ENCODE peak calls at places on chromosome X, in eight cellular contexts. One of them, this sample, is unnamed.

GRCh38 chrX:29724316-29724715 is 491.0 kb upstream of the MAGEB2 start:
- DNase-seq in AG09309: no peak
- DNase-seq in lower lobe of right lung: no peak
- DNase-seq in psoas muscle: no peak
- DNase-seq in astrocyte of the spinal cord: no peak
- DNase-seq in breast epithelium: no peak
- DNase-seq in CD4-positive, alpha-beta T cell: no peak
- DNase-seq in HL-60: no peak
- DNase-seq in this sample: no peak

GRCh38 chrX:26442340-26442739 is 226.4 kb downstream of the MAGEB5 start:
- DNase-seq in lower lobe of right lung: no peak
- DNase-seq in HL-60: no peak
- DNase-seq in breast epithelium: no peak
- DNase-seq in CD4-positive, alpha-beta T cell: no peak
- DNase-seq in psoas muscle: no peak
- DNase-seq in AG09309: no peak
- DNase-seq in astrocyte of the spinal cord: peak
- DNase-seq in this sample: no peak

GRCh38 chrX:136754641-136755040 is 26.1 kb downstream of the ARHGEF6 start:
- DNase-seq in astrocyte of the spinal cord: peak
- DNase-seq in HL-60: no peak
- DNase-seq in breast epithelium: no peak
- DNase-seq in psoas muscle: peak
- DNase-seq in CD4-positive, alpha-beta T cell: peak
- DNase-seq in lower lobe of right lung: no peak
- DNase-seq in AG09309: no peak
- DNase-seq in this sample: no peak

GRCh38 chrX:46308106-46308505 is 237.1 kb downstream of the ZNF674 start:
- DNase-seq in lower lobe of right lung: no peak
- DNase-seq in psoas muscle: no peak
- DNase-seq in CD4-positive, alpha-beta T cell: no peak
- DNase-seq in breast epithelium: no peak
- DNase-seq in HL-60: no peak
- DNase-seq in astrocyte of the spinal cord: no peak
- DNase-seq in AG09309: no peak
- DNase-seq in this sample: no peak

GRCh38 chrX:54641530-54641929 is 111.5 kb downstream of the GNL3L start:
- DNase-seq in AG09309: no peak
- DNase-seq in lower lobe of right lung: no peak
- DNase-seq in HL-60: no peak
- DNase-seq in CD4-positive, alpha-beta T cell: no peak
- DNase-seq in astrocyte of the spinal cord: no peak
- DNase-seq in breast epithelium: no peak
- DNase-seq in psoas muscle: no peak
- DNase-seq in this sample: no peak

GRCh38 chrX:77422886-77423648 is 24.1 kb upstream of the FGF16 start:
- DNase-seq in psoas muscle: no peak
- DNase-seq in HL-60: no peak
- DNase-seq in AG09309: no peak
- DNase-seq in CD4-positive, alpha-beta T cell: no peak
- DNase-seq in lower lobe of right lung: no peak
- DNase-seq in astrocyte of the spinal cord: no peak
- DNase-seq in breast epithelium: no peak
- DNase-seq in this sample: no peak

GRCh38 chrX:111041018-111041462 is 55.0 kb upstream of the PAK3 start:
- DNase-seq in astrocyte of the spinal cord: peak
- DNase-seq in lower lobe of right lung: no peak
- DNase-seq in AG09309: peak
- DNase-seq in HL-60: peak
- DNase-seq in CD4-positive, alpha-beta T cell: no peak
- DNase-seq in psoas muscle: no peak
- DNase-seq in breast epithelium: no peak
- DNase-seq in this sample: no peak

GRCh38 chrX:13101439-13102139 is 57.2 kb upstream of the FAM9C start:
- DNase-seq in lower lobe of right lung: peak
- DNase-seq in psoas muscle: peak
- DNase-seq in CD4-positive, alpha-beta T cell: no peak
- DNase-seq in breast epithelium: peak
- DNase-seq in HL-60: peak
- DNase-seq in astrocyte of the spinal cord: peak
- DNase-seq in AG09309: no peak
- DNase-seq in this sample: no peak

GRCh38 chrX:24148535-24149345 is 789 bp upstream of the ZFX start:
- DNase-seq in CD4-positive, alpha-beta T cell: no peak
- DNase-seq in AG09309: peak
- DNase-seq in psoas muscle: no peak
- DNase-seq in HL-60: no peak
- DNase-seq in breast epithelium: no peak
- DNase-seq in astrocyte of the spinal cord: peak
- DNase-seq in lower lobe of right lung: peak
- DNase-seq in this sample: peak

GRCh38 chrX:2967998-2968909 is 38.1 kb upstream of the ARSH start:
- DNase-seq in CD4-positive, alpha-beta T cell: no peak
- DNase-seq in psoas muscle: no peak
- DNase-seq in lower lobe of right lung: no peak
- DNase-seq in breast epithelium: peak
- DNase-seq in AG09309: no peak
- DNase-seq in astrocyte of the spinal cord: peak
- DNase-seq in HL-60: no peak
- DNase-seq in this sample: no peak

GRCh38 chrX:43822015-43822414 is 60.2 kb downstream of the MAOB start:
- DNase-seq in HL-60: no peak
- DNase-seq in astrocyte of the spinal cord: peak
- DNase-seq in breast epithelium: no peak
- DNase-seq in lower lobe of right lung: no peak
- DNase-seq in AG09309: no peak
- DNase-seq in psoas muscle: no peak
- DNase-seq in CD4-positive, alpha-beta T cell: no peak
- DNase-seq in this sample: no peak

GRCh38 chrX:139290310-139290709 is 240.2 kb upstream of the F9 start:
- DNase-seq in astrocyte of the spinal cord: peak
- DNase-seq in breast epithelium: no peak
- DNase-seq in psoas muscle: no peak
- DNase-seq in CD4-positive, alpha-beta T cell: no peak
- DNase-seq in AG09309: no peak
- DNase-seq in lower lobe of right lung: no peak
- DNase-seq in HL-60: no peak
- DNase-seq in this sample: no peak

GRCh38 chrX:23003121-23003520 is 3.4 kb downstream of the DDX53 start:
- DNase-seq in lower lobe of right lung: no peak
- DNase-seq in breast epithelium: no peak
- DNase-seq in CD4-positive, alpha-beta T cell: no peak
- DNase-seq in HL-60: no peak
- DNase-seq in AG09309: no peak
- DNase-seq in astrocyte of the spinal cord: peak
- DNase-seq in psoas muscle: no peak
- DNase-seq in this sample: no peak

GRCh38 chrX:131316260-131316659 is 27.2 kb upstream of the IGSF1 start:
- DNase-seq in AG09309: no peak
- DNase-seq in HL-60: no peak
- DNase-seq in lower lobe of right lung: no peak
- DNase-seq in psoas muscle: no peak
- DNase-seq in CD4-positive, alpha-beta T cell: no peak
- DNase-seq in breast epithelium: no peak
- DNase-seq in astrocyte of the spinal cord: no peak
- DNase-seq in this sample: no peak

GRCh38 chrX:5117816-5118215 is 1110.9 kb downstream of the NLGN4X start:
- DNase-seq in HL-60: no peak
- DNase-seq in psoas muscle: no peak
- DNase-seq in CD4-positive, alpha-beta T cell: no peak
- DNase-seq in breast epithelium: no peak
- DNase-seq in astrocyte of the spinal cord: no peak
- DNase-seq in AG09309: no peak
- DNase-seq in lower lobe of right lung: no peak
- DNase-seq in this sample: no peak

DNA sequence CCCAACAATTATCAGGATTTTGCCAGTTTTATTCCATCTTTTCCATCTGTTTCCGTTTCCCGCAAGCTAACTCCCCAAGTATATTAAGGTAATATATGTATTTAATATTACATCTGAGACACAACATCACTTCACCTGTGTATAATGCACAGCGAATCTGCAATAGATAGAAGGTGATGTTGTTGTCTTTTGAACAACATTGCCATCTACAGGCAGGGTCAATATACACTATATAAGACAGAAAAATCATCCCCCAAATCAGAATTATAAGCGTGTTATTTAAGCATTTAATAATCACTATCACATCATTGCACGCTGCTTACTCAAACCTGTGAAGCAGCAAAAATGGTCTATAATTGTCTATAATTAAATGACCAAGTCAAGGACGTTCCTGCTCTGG is 1115.5 kb downstream of the NLGN4X start:
- DNase-seq in AG09309: no peak
- DNase-seq in lower lobe of right lung: no peak
- DNase-seq in CD4-positive, alpha-beta T cell: no peak
- DNase-seq in astrocyte of the spinal cord: peak
- DNase-seq in breast epithelium: no peak
- DNase-seq in psoas muscle: no peak
- DNase-seq in HL-60: no peak
- DNase-seq in this sample: no peak
- TF ChIP-seq CTCF in AG09309: no peak
- TF ChIP-seq CTCF in lower lobe of right lung: peak
- TF ChIP-seq CTCF in CD4-positive, alpha-beta T cell: no peak
- TF ChIP-seq CTCF in astrocyte of the spinal cord: peak
- TF ChIP-seq CTCF in breast epithelium: peak
- TF ChIP-seq CTCF in psoas muscle: no peak
- TF ChIP-seq CTCF in HL-60: no peak
- TF ChIP-seq CTCF in this sample: peak

GRCh38 chrX:15815779-15816452 is 25.6 kb downstream of the ZRSR2 start:
- DNase-seq in psoas muscle: no peak
- DNase-seq in AG09309: no peak
- DNase-seq in lower lobe of right lung: no peak
- DNase-seq in HL-60: peak
- DNase-seq in astrocyte of the spinal cord: no peak
- DNase-seq in breast epithelium: no peak
- DNase-seq in CD4-positive, alpha-beta T cell: no peak
- DNase-seq in this sample: peak
- TF ChIP-seq CTCF in psoas muscle: peak
- TF ChIP-seq CTCF in AG09309: peak
- TF ChIP-seq CTCF in lower lobe of right lung: no peak
- TF ChIP-seq CTCF in HL-60: peak
- TF ChIP-seq CTCF in astrocyte of the spinal cord: peak
- TF ChIP-seq CTCF in breast epithelium: no peak
- TF ChIP-seq CTCF in CD4-positive, alpha-beta T cell: peak
- TF ChIP-seq CTCF in this sample: peak

GRCh38 chrX:7828594-7828993 is 14.4 kb upstream of the VCX start:
- DNase-seq in AG09309: no peak
- DNase-seq in breast epithelium: no peak
- DNase-seq in HL-60: no peak
- DNase-seq in psoas muscle: no peak
- DNase-seq in astrocyte of the spinal cord: no peak
- DNase-seq in CD4-positive, alpha-beta T cell: no peak
- DNase-seq in lower lobe of right lung: no peak
- DNase-seq in this sample: peak
- TF ChIP-seq CTCF in AG09309: no peak
- TF ChIP-seq CTCF in breast epithelium: no peak
- TF ChIP-seq CTCF in HL-60: no peak
- TF ChIP-seq CTCF in psoas muscle: no peak
- TF ChIP-seq CTCF in astrocyte of the spinal cord: no peak
- TF ChIP-seq CTCF in CD4-positive, alpha-beta T cell: no peak
- TF ChIP-seq CTCF in lower lobe of right lung: no peak
- TF ChIP-seq CTCF in this sample: peak

GRCh38 chrX:7927259-7928167 is at the start of gene PNPLA4:
- DNase-seq in astrocyte of the spinal cord: peak
- DNase-seq in HL-60: peak
- DNase-seq in psoas muscle: peak
- DNase-seq in CD4-positive, alpha-beta T cell: peak
- DNase-seq in breast epithelium: peak
- DNase-seq in lower lobe of right lung: peak
- DNase-seq in AG09309: peak
- DNase-seq in this sample: peak
- TF ChIP-seq CTCF in astrocyte of the spinal cord: peak
- TF ChIP-seq CTCF in HL-60: no peak
- TF ChIP-seq CTCF in psoas muscle: peak
- TF ChIP-seq CTCF in CD4-positive, alpha-beta T cell: no peak
- TF ChIP-seq CTCF in breast epithelium: no peak
- TF ChIP-seq CTCF in lower lobe of right lung: peak
- TF ChIP-seq CTCF in AG09309: peak
- TF ChIP-seq CTCF in this sample: peak

DNA sequence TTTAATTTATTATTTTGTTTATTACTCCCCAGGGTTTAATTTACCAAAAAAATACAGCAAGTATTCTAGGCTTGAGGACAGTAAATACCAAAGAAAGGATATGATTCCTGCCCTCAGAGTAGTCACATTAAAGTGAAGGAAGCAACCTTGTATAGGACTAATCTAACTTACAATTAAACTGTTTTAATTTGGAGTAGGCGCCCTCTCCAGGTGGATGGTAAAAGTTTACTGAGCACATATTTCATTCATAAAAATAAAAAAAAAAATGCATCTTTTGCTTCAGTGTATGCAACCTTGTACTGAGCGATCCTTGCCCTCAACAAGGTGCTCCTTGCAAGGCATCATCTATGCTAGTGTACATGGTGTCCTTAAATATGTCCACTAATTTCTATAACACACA is 72.0 kb upstream of the MAGEB16 start:
- DNase-seq in psoas muscle: no peak
- DNase-seq in HL-60: no peak
- DNase-seq in CD4-positive, alpha-beta T cell: no peak
- DNase-seq in breast epithelium: no peak
- DNase-seq in astrocyte of the spinal cord: peak
- DNase-seq in AG09309: no peak
- DNase-seq in lower lobe of right lung: no peak
- DNase-seq in this sample: no peak
- TF ChIP-seq CTCF in psoas muscle: no peak
- TF ChIP-seq CTCF in HL-60: no peak
- TF ChIP-seq CTCF in CD4-positive, alpha-beta T cell: no peak
- TF ChIP-seq CTCF in breast epithelium: no peak
- TF ChIP-seq CTCF in astrocyte of the spinal cord: peak
- TF ChIP-seq CTCF in AG09309: no peak
- TF ChIP-seq CTCF in lower lobe of right lung: no peak
- TF ChIP-seq CTCF in this sample: no peak

GRCh38 chrX:31423575-31424284 is 351.9 kb upstream of the FTHL17 start:
- DNase-seq in HL-60: no peak
- DNase-seq in lower lobe of right lung: no peak
- DNase-seq in CD4-positive, alpha-beta T cell: no peak
- DNase-seq in breast epithelium: no peak
- DNase-seq in psoas muscle: no peak
- DNase-seq in AG09309: no peak
- DNase-seq in astrocyte of the spinal cord: peak
- DNase-seq in this sample: peak
- TF ChIP-seq CTCF in HL-60: no peak
- TF ChIP-seq CTCF in lower lobe of right lung: no peak
- TF ChIP-seq CTCF in CD4-positive, alpha-beta T cell: no peak
- TF ChIP-seq CTCF in breast epithelium: no peak
- TF ChIP-seq CTCF in psoas muscle: peak
- TF ChIP-seq CTCF in AG09309: peak
- TF ChIP-seq CTCF in astrocyte of the spinal cord: peak
- TF ChIP-seq CTCF in this sample: peak

GRCh38 chrX:51336584-51336983 is 4.0 kb downstream of the NUDT10 start:
- DNase-seq in CD4-positive, alpha-beta T cell: no peak
- DNase-seq in HL-60: no peak
- DNase-seq in breast epithelium: no peak
- DNase-seq in astrocyte of the spinal cord: peak
- DNase-seq in AG09309: peak
- DNase-seq in psoas muscle: no peak
- DNase-seq in lower lobe of right lung: no peak
- DNase-seq in this sample: peak
- TF ChIP-seq CTCF in CD4-positive, alpha-beta T cell: peak
- TF ChIP-seq CTCF in HL-60: peak
- TF ChIP-seq CTCF in breast epithelium: peak
- TF ChIP-seq CTCF in astrocyte of the spinal cord: peak
- TF ChIP-seq CTCF in AG09309: peak
- TF ChIP-seq CTCF in psoas muscle: peak
- TF ChIP-seq CTCF in lower lobe of right lung: peak
- TF ChIP-seq CTCF in this sample: peak

This sample was measured in GM13977.